ENCODE peak calls at places on chromosomes 12 and 14, in five cellular contexts. One of them, this sample, is unnamed.
A peak's percentile ranks its signal among the peaks of the same experiment; 100 is the strongest.

GRCh38 chr12:24226745-24227350 is 277.4 kb upstream of the SOX5 start:
- DNase-seq in sciatic nerve: no peak
- DNase-seq in activated T-cell treated with anti-CD3 and anti-CD28 coated beads for 1 hour: no peak
- DNase-seq in AG20443: no peak
- DNase-seq in cardiac muscle cell: no peak
- DNase-seq in this sample: peak; percentile 0

GRCh38 chr12:111846016-111846415 is 4.0 kb downstream of the MAPKAPK5 start:
- DNase-seq in sciatic nerve: no peak
- DNase-seq in activated T-cell treated with anti-CD3 and anti-CD28 coated beads for 1 hour: no peak
- DNase-seq in AG20443: no peak
- DNase-seq in cardiac muscle cell: no peak
- DNase-seq in this sample: no peak

GRCh38 chr12:64610092-64610659 is at the start of gene RASSF3:
- DNase-seq in sciatic nerve: peak; percentile 83
- DNase-seq in activated T-cell treated with anti-CD3 and anti-CD28 coated beads for 1 hour: peak; percentile 66
- DNase-seq in AG20443: peak; percentile 85
- DNase-seq in cardiac muscle cell: peak; percentile 88
- DNase-seq in this sample: no peak

GRCh38 chr14:48672506-48672905 is 913.7 kb downstream of the RPS29 start:
- DNase-seq in sciatic nerve: no peak
- DNase-seq in activated T-cell treated with anti-CD3 and anti-CD28 coated beads for 1 hour: no peak
- DNase-seq in AG20443: no peak
- DNase-seq in cardiac muscle cell: no peak
- DNase-seq in this sample: no peak

GRCh38 chr12:103680591-103681065 is 93.6 kb downstream of the STAB2 start:
- DNase-seq in sciatic nerve: no peak
- DNase-seq in activated T-cell treated with anti-CD3 and anti-CD28 coated beads for 1 hour: no peak
- DNase-seq in AG20443: no peak
- DNase-seq in cardiac muscle cell: peak; percentile 70
- DNase-seq in this sample: no peak

GRCh38 chr12:85725991-85726390 is 110.2 kb downstream of the RASSF9 start:
- DNase-seq in sciatic nerve: no peak
- DNase-seq in activated T-cell treated with anti-CD3 and anti-CD28 coated beads for 1 hour: no peak
- DNase-seq in AG20443: peak; percentile 8
- DNase-seq in cardiac muscle cell: no peak
- DNase-seq in this sample: no peak

GRCh38 chr12:57008113-57008687 is 1.9 kb upstream of the ZBTB39 start:
- DNase-seq in sciatic nerve: peak; percentile 5
- DNase-seq in activated T-cell treated with anti-CD3 and anti-CD28 coated beads for 1 hour: no peak
- DNase-seq in AG20443: peak; percentile 66
- DNase-seq in cardiac muscle cell: peak; percentile 74
- DNase-seq in this sample: no peak

GRCh38 chr12:51855586-51856428 is 7.3 kb upstream of the FIGNL2 start:
- DNase-seq in sciatic nerve: peak; percentile 83
- DNase-seq in activated T-cell treated with anti-CD3 and anti-CD28 coated beads for 1 hour: no peak
- DNase-seq in AG20443: peak; percentile 91
- DNase-seq in cardiac muscle cell: peak; percentile 59
- DNase-seq in this sample: no peak

GRCh38 chr14:53355581-53356112 is 202.5 kb upstream of the DDHD1 start:
- DNase-seq in sciatic nerve: no peak
- DNase-seq in activated T-cell treated with anti-CD3 and anti-CD28 coated beads for 1 hour: no peak
- DNase-seq in AG20443: peak; percentile 53
- DNase-seq in cardiac muscle cell: peak; percentile 8
- DNase-seq in this sample: no peak

GRCh38 chr12:70393787-70394519 is 27.9 kb downstream of the KCNMB4 start:
- DNase-seq in sciatic nerve: no peak
- DNase-seq in activated T-cell treated with anti-CD3 and anti-CD28 coated beads for 1 hour: no peak
- DNase-seq in AG20443: peak; percentile 25
- DNase-seq in cardiac muscle cell: no peak
- DNase-seq in this sample: peak; percentile 26

GRCh38 chr12:104733717-104734175 is 224.3 kb downstream of the SLC41A2 start:
- DNase-seq in sciatic nerve: no peak
- DNase-seq in activated T-cell treated with anti-CD3 and anti-CD28 coated beads for 1 hour: no peak
- DNase-seq in AG20443: no peak
- DNase-seq in cardiac muscle cell: no peak
- DNase-seq in this sample: no peak

GRCh38 chr12:6532051-6532926 is 2.0 kb upstream of the GAPDH start:
- DNase-seq in sciatic nerve: no peak
- DNase-seq in activated T-cell treated with anti-CD3 and anti-CD28 coated beads for 1 hour: peak; percentile 63
- DNase-seq in AG20443: peak; percentile 93
- DNase-seq in cardiac muscle cell: peak; percentile 69
- DNase-seq in this sample: peak; percentile 95

GRCh38 chr12:97556201-97556824 is 93.7 kb downstream of the RMST start:
- DNase-seq in sciatic nerve: no peak
- DNase-seq in activated T-cell treated with anti-CD3 and anti-CD28 coated beads for 1 hour: no peak
- DNase-seq in AG20443: peak; percentile 17
- DNase-seq in cardiac muscle cell: peak; percentile 25
- DNase-seq in this sample: no peak

GRCh38 chr14:65169351-65169750 is 67.0 kb upstream of the MAX start:
- DNase-seq in sciatic nerve: no peak
- DNase-seq in activated T-cell treated with anti-CD3 and anti-CD28 coated beads for 1 hour: no peak
- DNase-seq in AG20443: peak; percentile 61
- DNase-seq in cardiac muscle cell: no peak
- DNase-seq in this sample: no peak

GRCh38 chr12:64099430-64099829 is 122.7 kb downstream of the KICS2 start:
- DNase-seq in sciatic nerve: no peak
- DNase-seq in activated T-cell treated with anti-CD3 and anti-CD28 coated beads for 1 hour: no peak
- DNase-seq in AG20443: peak; percentile 90
- DNase-seq in cardiac muscle cell: no peak
- DNase-seq in this sample: peak; percentile 36

GRCh38 chr12:31833541-31833840 is 104.7 kb upstream of the AMN1 start:
- DNase-seq in sciatic nerve: no peak
- DNase-seq in activated T-cell treated with anti-CD3 and anti-CD28 coated beads for 1 hour: no peak
- DNase-seq in AG20443: no peak
- DNase-seq in cardiac muscle cell: no peak
- DNase-seq in this sample: no peak